ENCODE peak calls at places on chromosomes 16 and 17, in eight cellular contexts. T, J, P, D, F, M, X and K are unnamed samples.

GRCh38 chr16:87926246-87927194 is 9.8 kb downstream of the CA5A start:
- DNase-seq in T (no peak), J (no peak), P (no peak), D (no peak), F (no peak), M (no peak), X (no peak), K (no peak)

GRCh38 chr16:35255186-35255803 is 1795.9 kb downstream of the TP53TG3F start:
- DNase-seq in T (no peak), J (no peak), P (no peak), D (no peak), F (no peak), M (no peak), X (no peak), K (no peak)

GRCh38 chr17:1201132-1201702 is 21.4 kb upstream of the ABR start:
- DNase-seq in T (no peak), J (no peak), P (no peak), D (no peak), F (no peak), M (no peak), X (no peak), K (no peak)

GRCh38 chr16:67803894-67804293 is 2.5 kb downstream of the RANBP10 start:
- DNase-seq in T (no peak), J (no peak), P (no peak), D (no peak), F (no peak), M (no peak), X (no peak), K (no peak)

GRCh38 chr16:67951485-67951884 is 7.6 kb upstream of the LCAT start:
- DNase-seq in T (no peak), J (no peak), P (no peak), D (no peak), F (no peak), M (no peak), X (no peak), K (no peak)

GRCh38 chr17:36152639-36153120 is 23.8 kb downstream of the TBC1D3B start:
- DNase-seq in T (no peak), J (no peak), P (no peak), D (no peak), F (no peak), M (peak; percentile 27), X (no peak), K (no peak)

GRCh38 chr17:74280093-74280513 is 6.1 kb downstream of the DNAI2 start:
- DNase-seq in T (no peak), J (no peak), P (no peak), D (no peak), F (no peak), M (no peak), X (no peak), K (no peak)

GRCh38 chr16:73176577-73177013 is 128.7 kb upstream of the ZFHX3 start:
- DNase-seq in T (no peak), J (peak; percentile 33), P (peak; percentile 96), D (no peak), F (no peak), M (peak; percentile 91), X (peak; percentile 89), K (peak; percentile 38)

GRCh38 chr17:74569392-74570003 is 2.2 kb upstream of the CD300H start:
- DNase-seq in T (peak; percentile 35), J (peak; percentile 34), P (peak; percentile 82), D (no peak), F (no peak), M (peak; percentile 97), X (peak; percentile 100), K (peak; percentile 53)

GRCh38 chr17:55710829-55711496 is 11.7 kb downstream of the TMEM100 start:
- DNase-seq in T (no peak), J (no peak), P (no peak), D (no peak), F (no peak), M (no peak), X (no peak), K (no peak)

GRCh38 chr17:79806863-79807720 is 10.2 kb upstream of the CBX8 start:
- DNase-seq in T (no peak), J (no peak), P (no peak), D (no peak), F (no peak), M (no peak), X (no peak), K (no peak)

GRCh38 chr17:83180996-83181481 is 101.6 kb downstream of the METRNL start:
- DNase-seq in T (no peak), J (no peak), P (no peak), D (no peak), F (peak; percentile 48), M (no peak), X (no peak), K (no peak)

DNA sequence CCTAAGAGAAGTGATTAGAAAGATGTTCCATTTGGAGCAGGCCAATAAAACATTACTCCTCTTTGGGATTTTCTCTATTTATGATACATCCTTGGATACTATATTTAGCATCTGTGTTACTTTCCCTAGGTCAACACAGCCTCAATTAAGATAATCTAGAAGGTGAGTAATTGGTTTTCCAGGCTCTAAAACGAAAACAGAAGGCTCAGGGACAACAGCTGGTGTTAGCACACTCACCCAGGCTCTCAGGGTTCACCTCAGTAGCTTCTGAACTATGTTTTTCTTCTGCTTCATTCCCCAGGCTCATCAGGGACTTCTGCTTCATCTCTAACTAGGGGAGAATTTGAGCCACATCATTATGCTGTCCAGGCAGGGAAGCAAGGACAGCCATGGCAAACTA is 76.6 kb downstream of the ZZEF1 start:
- DNase-seq in T (no peak), J (no peak), P (no peak), D (no peak), F (no peak), M (no peak), X (no peak), K (no peak)
- TF ChIP-seq CTCF in T (no peak), J (no peak), P (no peak), D (no peak), F (no peak), M (no peak), X (no peak), K (no peak)

GRCh38 chr17:19719365-19720209 is 3.2 kb upstream of the SLC47A2 start:
- DNase-seq in T (no peak), J (peak; percentile 61), P (no peak), D (no peak), F (no peak), M (no peak), X (peak; percentile 88), K (no peak)

GRCh38 chr17:19717411-19717908 is 1.1 kb upstream of the SLC47A2 start:
- DNase-seq in T (no peak), J (peak; percentile 52), P (no peak), D (no peak), F (no peak), M (no peak), X (no peak), K (no peak)

GRCh38 chr17:19718041-19718612 is 1.7 kb upstream of the SLC47A2 start:
- DNase-seq in T (no peak), J (no peak), P (no peak), D (no peak), F (no peak), M (no peak), X (no peak), K (no peak)

GRCh38 chr17:19720210-19720475 is 3.8 kb upstream of the SLC47A2 start:
- DNase-seq in T (no peak), J (no peak), P (no peak), D (no peak), F (no peak), M (no peak), X (no peak), K (no peak)

DNA sequence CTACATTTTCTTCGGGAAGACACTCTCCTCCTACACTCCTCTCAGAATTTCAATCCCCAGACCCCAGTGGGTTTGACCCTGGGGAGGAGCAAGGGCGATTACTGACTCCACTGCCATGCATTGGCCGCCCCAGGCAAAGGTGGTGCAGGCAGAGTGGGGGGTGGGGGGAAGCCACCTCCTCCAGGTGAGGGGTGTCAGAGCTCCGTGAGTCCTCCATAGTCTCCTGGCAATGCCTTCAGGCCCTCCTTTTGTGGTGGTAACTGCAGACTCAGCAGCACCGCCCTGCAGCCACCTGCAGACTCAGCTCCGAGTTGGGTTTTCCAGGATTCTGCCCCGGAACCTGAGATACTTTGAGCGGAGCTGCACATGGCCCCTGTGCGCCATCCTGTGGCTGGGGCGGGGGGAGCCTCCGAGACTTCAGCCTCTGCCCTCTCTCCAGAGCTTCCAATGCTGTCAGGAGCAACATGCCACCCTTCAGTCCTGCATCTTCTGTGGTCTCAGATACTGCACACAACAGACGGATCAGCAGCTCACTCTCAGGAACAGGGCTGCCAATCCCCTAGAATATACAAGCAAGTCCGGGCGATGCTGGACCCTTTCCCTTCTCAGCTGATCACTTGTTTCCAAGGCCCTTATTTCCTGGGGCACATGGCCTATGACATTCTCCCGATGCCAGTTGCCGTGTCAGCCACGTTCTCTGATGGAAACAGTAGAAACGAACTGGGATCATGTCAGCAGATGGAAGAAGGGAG is 2.4 kb upstream of the SLC47A2 start:
- DNase-seq in T (no peak), J (peak; percentile 50), P (no peak), D (no peak), F (no peak), M (no peak), X (peak; percentile 23), K (no peak)
- TF ChIP-seq CTCF in T (no peak), J (peak; percentile 52), P (peak; percentile 12), D (peak; percentile 27), F (peak; percentile 25), M (no peak), X (peak; percentile 49), K (no peak)

DNA sequence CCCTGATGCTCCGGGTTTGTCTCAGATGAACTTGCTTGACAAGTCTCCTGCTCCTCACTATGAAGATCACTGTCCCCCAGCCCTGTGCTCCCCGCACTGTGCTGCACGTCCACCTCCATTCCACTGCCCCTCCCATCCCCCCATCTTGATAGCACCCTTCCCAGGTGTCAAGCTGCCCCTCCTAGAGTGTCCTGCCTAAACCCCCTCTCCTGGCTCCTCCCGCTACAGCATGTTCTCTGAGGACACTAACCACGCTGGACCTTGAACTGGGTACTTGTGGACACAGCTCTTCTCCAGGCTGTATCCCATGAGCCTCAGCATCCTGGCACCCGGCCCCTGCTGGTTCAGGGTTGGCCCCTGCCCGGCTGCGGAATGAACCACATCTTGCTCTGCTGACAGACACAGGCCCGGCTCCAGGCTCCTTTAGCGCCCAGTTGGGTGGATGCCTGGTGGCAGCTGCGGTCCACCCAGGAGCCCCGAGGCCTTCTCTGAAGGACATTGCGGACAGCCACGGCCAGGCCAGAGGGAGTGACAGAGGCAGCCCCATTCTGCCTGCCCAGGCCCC is 18.5 kb downstream of the DEXI start:
- DNase-seq in T (peak; percentile 75), J (no peak), P (no peak), D (no peak), F (no peak), M (no peak), X (no peak), K (no peak)
- TF ChIP-seq CTCF in T (no peak), J (no peak), P (no peak), D (no peak), F (no peak), M (no peak), X (no peak), K (no peak)

DNA sequence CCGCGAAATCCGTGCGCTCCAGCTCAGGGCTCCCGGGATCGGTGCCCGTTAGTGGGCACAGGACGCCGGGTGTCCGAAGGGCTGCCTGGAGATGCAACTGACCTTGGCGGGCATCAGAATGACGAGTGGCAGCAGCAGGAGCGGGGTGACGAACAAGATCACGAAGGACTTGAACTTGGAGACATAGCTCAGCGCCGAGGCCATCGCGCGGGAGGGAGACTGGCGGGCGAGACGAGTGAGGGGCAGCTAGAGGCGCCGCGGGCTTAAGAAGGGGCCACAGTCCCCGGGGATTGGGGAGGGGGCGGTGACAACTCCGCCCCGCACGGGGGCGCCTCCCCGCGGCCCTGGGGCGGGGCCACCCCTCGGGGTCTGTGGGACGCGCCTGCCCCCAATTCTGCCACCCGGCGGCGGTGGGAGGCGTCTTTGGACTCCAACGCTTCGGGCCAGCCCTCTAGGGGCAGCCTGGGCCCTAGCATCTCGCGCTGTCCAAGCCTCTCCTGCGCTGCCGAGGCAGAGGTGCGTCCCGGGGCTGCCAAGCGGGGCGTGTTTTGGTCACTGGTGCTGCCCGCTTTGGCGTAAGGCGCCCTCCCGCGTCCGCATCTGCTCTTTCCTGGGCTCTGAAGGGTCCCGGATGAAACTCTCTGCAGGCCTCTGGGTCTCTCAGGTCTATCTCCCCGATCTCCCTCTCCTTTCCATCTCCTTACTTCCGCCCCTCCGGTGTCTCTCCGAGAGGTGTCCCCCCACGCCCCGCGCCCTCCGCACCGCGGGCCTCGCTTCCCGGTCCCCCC is at the start of gene SLC13A5:
- DNase-seq in T (no peak), J (peak; percentile 43), P (peak; percentile 4), D (peak; percentile 67), F (no peak), M (peak; percentile 16), X (peak; percentile 11), K (peak; percentile 48)
- TF ChIP-seq CTCF in T (no peak), J (no peak), P (no peak), D (peak; percentile 65), F (peak; percentile 74), M (peak; percentile 52), X (no peak), K (peak; percentile 46)